ENCODE peak calls at places on chromosome 15, in four cellular contexts. E is NCI-H1105, W is NCI-H345, V is GM23338. M is an unnamed sample.

GRCh38 chr15:30670056-30670455 is 44.1 kb downstream of the ARHGAP11B start:
- DNase-seq in E (no peak), W (no peak), V (no peak), M (no peak)

GRCh38 chr15:52144656-52145055 is 32.1 kb upstream of the BCL2L10 start:
- DNase-seq in W (no peak), E (no peak), V (no peak), M (no peak)

GRCh38 chr15:31489801-31490646 is 163.4 kb downstream of the KLF13 start:
- DNase-seq in V (peak; percentile 78), E (no peak), W (peak; percentile 41), M (no peak)

GRCh38 chr15:31317980-31318342 is 8.7 kb upstream of the KLF13 start:
- DNase-seq in V (no peak), W (no peak), E (no peak), M (no peak)

GRCh38 chr15:26864664-26865191 is 2.1 kb upstream of the GABRA5 start:
- DNase-seq in V (peak; percentile 90), W (peak; percentile 12), E (peak; percentile 12), M (no peak)

GRCh38 chr15:31327674-31328424 is 1.2 kb downstream of the KLF13 start:
- DNase-seq in E (peak; percentile 65), V (peak; percentile 60), W (peak; percentile 81), M (peak; percentile 13)

GRCh38 chr15:72169921-72170611 is 27.5 kb downstream of the GRAMD2A start:
- DNase-seq in W (no peak), V (no peak), E (no peak), M (no peak)

GRCh38 chr15:81480645-81481053 is 106.6 kb upstream of the TMC3 start:
- DNase-seq in W (peak; percentile 57), V (peak; percentile 78), E (no peak), M (peak; percentile 87)

GRCh38 chr15:63503739-63504246 is 600 bp upstream of the USP3 start:
- DNase-seq in E (no peak), V (peak; percentile 86), W (no peak), M (no peak)

GRCh38 chr15:51874751-51875644 is 45.5 kb downstream of the TMOD3 start:
- DNase-seq in V (peak; percentile 36), E (no peak), W (no peak), M (peak; percentile 79)

GRCh38 chr15:83378921-83379561 is 68.1 kb upstream of the SH3GL3 start:
- DNase-seq in V (peak; percentile 72), W (no peak), E (no peak), M (no peak)

GRCh38 chr15:66145242-66146182 is 108.0 kb downstream of the MEGF11 start:
- DNase-seq in W (no peak), V (no peak), E (peak; percentile 95), M (no peak)

GRCh38 chr15:65132841-65133549 is 613 bp downstream of the PDCD7 start:
- DNase-seq in E (no peak), W (peak; percentile 1), V (peak; percentile 74), M (no peak)

GRCh38 chr15:75153084-75153483 is 48.6 kb upstream of the C15orf39 start:
- DNase-seq in V (peak; percentile 23), W (no peak), E (no peak), M (peak; percentile 8)

GRCh38 chr15:35728176-35728938 is 182.4 kb upstream of the DPH6 start:
- DNase-seq in W (peak; percentile 56), V (no peak), E (no peak), M (no peak)

GRCh38 chr15:40081691-40082194 is 26.9 kb downstream of the BMF start:
- DNase-seq in E (no peak), V (peak; percentile 83), W (no peak), M (no peak)

GRCh38 chr15:52730163-52730562 is 51.0 kb upstream of the ATOSA start:
- DNase-seq in V (no peak), W (no peak), E (no peak), M (no peak)